ENCODE peak calls at places on chromosomes 3 and 15, in seven cellular contexts. I, O, U, Z, G, S and M are unnamed samples.

GRCh38 chr3:190863119-190863465 is 598 bp upstream of the GMNC start:
- DNase-seq in O (no peak), I (no peak), S (no peak), U (no peak), Z (peak; percentile 15), G (no peak), M (no peak)

GRCh38 chr15:76756371-76756770 is 148.8 kb downstream of the SCAPER start:
- DNase-seq in O (no peak), U (no peak), G (no peak), Z (no peak), I (no peak), S (no peak), M (no peak)

GRCh38 chr15:81573098-81573746 is 199.2 kb upstream of the TMC3 start:
- DNase-seq in Z (no peak), O (no peak), G (no peak), S (no peak), I (no peak), U (no peak), M (no peak)

GRCh38 chr15:100726426-100727190 is 124.2 kb downstream of the ASB7 start:
- DNase-seq in G (peak; percentile 46), O (no peak), I (no peak), U (no peak), S (no peak), Z (peak; percentile 0), M (no peak)

GRCh38 chr15:87312221-87312620 is 944.3 kb downstream of the NTRK3 start:
- DNase-seq in O (no peak), I (no peak), G (no peak), S (no peak), Z (no peak), U (no peak), M (no peak)

GRCh38 chr3:37918627-37919026 is 56.9 kb downstream of the CTDSPL start:
- DNase-seq in U (no peak), S (no peak), G (no peak), O (no peak), Z (no peak), I (no peak), M (no peak)

GRCh38 chr3:127751163-127751621 is 71.1 kb downstream of the MGLL start:
- DNase-seq in G (no peak), Z (no peak), U (no peak), S (no peak), O (no peak), I (no peak), M (peak; percentile 62)

GRCh38 chr15:58521293-58521991 is 89.7 kb downstream of the LIPC start:
- DNase-seq in Z (no peak), O (peak; percentile 96), I (no peak), U (peak; percentile 42), S (peak; percentile 64), G (no peak), M (peak; percentile 90)

GRCh38 chr3:68436619-68437411 is 495.5 kb downstream of the TAFA4 start:
- DNase-seq in G (no peak), O (no peak), I (no peak), Z (no peak), S (no peak), U (no peak), M (no peak)

GRCh38 chr3:188689101-188689574 is 482.6 kb upstream of the TPRG1 start:
- DNase-seq in O (no peak), S (no peak), G (peak; percentile 69), I (no peak), Z (no peak), U (peak; percentile 84), M (no peak)

GRCh38 chr3:81242871-81243270 is 518.6 kb downstream of the GBE1 start:
- DNase-seq in Z (no peak), I (peak; percentile 1), G (no peak), O (no peak), U (no peak), S (no peak), M (no peak)
- TF ChIP-seq CTCF in Z (no peak), I (peak; percentile 56), G (no peak), O (peak; percentile 21), U (peak; percentile 50), S (no peak), M (no peak)

GRCh38 chr3:15108082-15108545 is 9.2 kb upstream of the RBSN start:
- DNase-seq in G (peak; percentile 74), Z (peak; percentile 86), I (peak; percentile 81), U (peak; percentile 48), O (peak; percentile 9), S (peak; percentile 70), M (peak; percentile 80)
- TF ChIP-seq CTCF in G (peak; percentile 54), Z (peak; percentile 93), I (peak; percentile 94), U (peak; percentile 97), O (peak; percentile 96), S (peak; percentile 90), M (peak; percentile 86)

GRCh38 chr3:13524979-13525669 is 23.8 kb upstream of the FBLN2 start:
- DNase-seq in U (no peak), G (no peak), I (no peak), S (no peak), O (no peak), Z (no peak), M (no peak)
- TF ChIP-seq CTCF in U (no peak), G (no peak), I (no peak), S (no peak), O (no peak), Z (no peak), M (no peak)

DNA sequence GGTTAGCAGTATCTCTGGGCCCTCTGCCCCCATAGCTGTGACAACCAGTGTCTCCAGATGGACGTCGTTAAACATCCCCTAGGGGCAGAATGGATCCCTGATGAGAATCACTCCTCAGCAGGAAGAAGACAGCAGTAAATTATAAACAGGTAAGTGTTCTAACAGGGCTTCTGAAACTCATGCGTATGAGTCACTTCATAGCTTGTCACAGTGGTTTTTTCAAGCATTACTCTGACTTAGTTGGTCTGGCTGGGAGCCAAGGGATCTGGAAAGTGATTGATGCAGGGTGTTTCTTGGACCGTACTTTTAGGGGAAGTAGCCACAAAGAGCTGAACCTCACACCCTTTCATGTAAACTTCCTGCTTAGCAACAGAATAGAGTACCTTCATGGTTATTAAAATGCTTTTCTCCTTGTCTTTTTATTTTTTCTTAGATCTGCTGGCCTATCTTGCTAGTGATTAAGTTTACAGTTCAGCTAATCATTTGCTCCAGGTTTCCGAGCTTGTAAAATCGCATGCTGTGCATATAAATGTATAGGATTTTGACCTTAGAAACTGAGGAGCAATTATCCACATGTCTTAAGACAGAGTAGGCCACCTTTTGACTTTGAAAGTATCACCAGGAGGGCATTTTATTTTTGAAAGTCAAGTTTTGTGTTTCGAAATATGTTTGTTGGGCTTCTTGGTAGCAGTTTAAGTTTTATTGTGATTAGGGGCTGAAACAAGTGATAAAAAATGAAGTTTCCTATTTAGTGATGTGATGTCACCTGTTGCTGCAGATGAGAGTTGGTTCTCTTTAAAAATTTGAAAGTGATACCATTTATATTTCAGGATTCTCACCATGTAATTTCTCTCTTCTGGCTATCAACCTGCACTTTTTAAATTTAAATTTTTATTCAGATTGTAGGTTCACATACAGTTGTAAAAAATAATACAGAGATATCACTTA is 333.9 kb downstream of the PTPRG start:
- DNase-seq in Z (peak; percentile 68), I (peak; percentile 59), O (peak; percentile 98), G (no peak), S (no peak), U (peak; percentile 51), M (peak; percentile 61)
- TF ChIP-seq CTCF in Z (no peak), I (no peak), O (peak; percentile 22), G (no peak), S (no peak), U (no peak), M (no peak)

GRCh38 chr3:67357610-67358458 is 296.6 kb downstream of the SUCLG2 start:
- DNase-seq in I (peak; percentile 25), U (no peak), G (no peak), Z (peak; percentile 32), O (no peak), S (no peak), M (peak; percentile 40)
- TF ChIP-seq CTCF in I (peak; percentile 76), U (peak; percentile 17), G (no peak), Z (peak; percentile 24), O (peak; percentile 61), S (peak; percentile 5), M (peak; percentile 47)

DNA sequence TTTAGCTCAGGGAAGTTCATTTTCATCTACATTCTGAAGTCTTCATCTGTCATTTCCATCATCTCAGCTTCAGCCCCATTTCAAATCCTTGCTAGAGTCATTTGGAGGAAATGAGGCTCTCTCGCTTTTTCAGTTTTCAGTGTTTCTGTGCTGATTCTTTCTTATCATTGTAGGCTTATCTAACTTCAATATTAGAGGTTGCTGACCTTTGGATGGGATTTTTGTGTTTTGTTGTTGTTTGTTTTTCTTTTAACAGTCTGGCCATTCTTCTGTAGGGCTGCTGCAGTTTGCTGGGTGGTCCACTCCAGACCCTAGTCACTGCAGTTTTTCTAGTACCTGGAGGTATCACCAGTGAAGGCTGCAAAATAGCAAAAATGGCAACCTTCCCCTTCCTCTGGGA is 8.6 kb downstream of the OR5H2 start:
- DNase-seq in Z (no peak), O (no peak), I (no peak), S (no peak), U (no peak), G (no peak), M (no peak)
- TF ChIP-seq CTCF in Z (no peak), O (no peak), I (no peak), S (no peak), U (no peak), G (no peak), M (no peak)

GRCh38 chr15:63041402-63041977 is 1.1 kb upstream of the TPM1 start:
- DNase-seq in S (no peak), G (no peak), I (no peak), Z (no peak), O (no peak), U (no peak), M (no peak)

GRCh38 chr15:63040509-63040908 is 2.0 kb upstream of the TPM1 start:
- DNase-seq in I (no peak), O (no peak), U (no peak), Z (no peak), S (no peak), G (no peak), M (no peak)

GRCh38 chr15:63039811-63040210 is 2.7 kb upstream of the TPM1 start:
- DNase-seq in O (no peak), S (no peak), G (no peak), Z (no peak), U (no peak), I (no peak), M (no peak)

GRCh38 chr15:63041982-63042878 is at the start of gene TPM1:
- DNase-seq in Z (peak; percentile 45), G (peak; percentile 86), S (peak; percentile 86), U (peak; percentile 87), I (no peak), O (peak; percentile 67), M (peak; percentile 96)

DNA sequence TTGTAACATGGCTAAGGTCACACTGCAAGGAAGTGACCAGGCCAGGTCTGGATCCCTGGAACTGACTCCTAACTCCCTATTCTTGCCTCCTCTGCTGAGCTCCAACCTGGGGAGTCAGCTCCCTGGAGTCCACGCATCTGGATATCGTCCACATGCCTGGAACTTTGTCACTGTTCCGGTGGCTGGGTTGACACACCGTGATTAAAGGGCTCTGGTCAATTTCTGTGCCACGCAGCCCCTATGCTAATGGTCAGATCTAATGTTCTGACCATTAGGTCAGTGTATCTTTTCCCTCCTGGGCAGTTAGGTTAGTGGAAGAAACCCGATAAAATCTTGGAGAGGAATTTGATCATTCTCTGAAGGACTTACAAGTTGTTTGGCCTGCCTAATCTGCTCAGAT is 1.6 kb upstream of the TPM1 start:
- DNase-seq in S (no peak), U (no peak), O (no peak), I (no peak), Z (no peak), G (no peak), M (no peak)
- TF ChIP-seq CTCF in S (no peak), U (no peak), O (no peak), I (no peak), Z (no peak), G (no peak), M (no peak)